ENCODE peak calls at places on chromosomes 6 and 20, in ten cellular contexts. Z, W, P, N, J, Y, S, L, F and T are unnamed samples.

GRCh38 chr6:158894192-158894591 is 75.0 kb upstream of the EZR start:
- DNase-seq in S (no peak), L (no peak), Y (peak), J (peak), W (no peak), N (no peak), Z (no peak), F (no peak), P (no peak), T (no peak)

GRCh38 chr6:163711615-163712568 is 297.4 kb downstream of the QKI start:
- DNase-seq in P (no peak), F (peak), S (peak), J (no peak), Z (no peak), N (no peak), L (no peak), Y (no peak), W (peak), T (peak)

GRCh38 chr6:24524801-24525200 is 30.0 kb downstream of the ALDH5A1 start:
- DNase-seq in J (peak), N (no peak), Y (peak), Z (peak), F (no peak), W (no peak), L (no peak), P (peak), S (no peak), T (no peak)

GRCh38 chr6:70538364-70538763 is 28.4 kb upstream of the SDHAF4 start:
- DNase-seq in W (no peak), L (no peak), S (no peak), P (no peak), Z (no peak), F (no peak), Y (no peak), N (no peak), J (no peak), T (no peak)

GRCh38 chr6:37320649-37321048 is 33.1 kb upstream of the RNF8 start:
- DNase-seq in J (no peak), L (no peak), Y (no peak), W (no peak), P (no peak), Z (no peak), S (no peak), N (no peak), F (no peak), T (no peak)

GRCh38 chr6:89734526-89734925 is 85.1 kb downstream of the MDN1 start:
- DNase-seq in W (no peak), N (no peak), P (no peak), F (no peak), L (no peak), S (no peak), Y (peak), Z (no peak), J (no peak), T (no peak)

GRCh38 chr6:44730771-44731391 is 343.4 kb downstream of the CDC5L start:
- DNase-seq in Z (no peak), S (no peak), N (no peak), P (no peak), F (no peak), J (no peak), W (no peak), L (no peak), Y (peak), T (no peak)

GRCh38 chr6:109456710-109457595 is 1.4 kb upstream of the MICAL1 start:
- DNase-seq in J (no peak), N (no peak), W (peak), Z (no peak), P (no peak), S (no peak), Y (peak), L (no peak), F (no peak), T (no peak)

GRCh38 chr6:10300071-10300470 is 114.8 kb downstream of the TFAP2A start:
- DNase-seq in P (no peak), N (no peak), F (no peak), J (peak), Z (no peak), Y (no peak), W (no peak), S (no peak), L (no peak), T (no peak)

GRCh38 chr6:3811191-3811590 is 38.0 kb upstream of the FAM50B start:
- DNase-seq in Z (no peak), Y (no peak), W (no peak), L (no peak), S (no peak), N (no peak), P (no peak), J (no peak), F (no peak), T (no peak)

GRCh38 chr6:28490191-28490890 is 25.3 kb downstream of the GPX6 start:
- DNase-seq in Y (peak), L (no peak), J (no peak), S (no peak), P (no peak), N (peak), Z (no peak), F (no peak), W (no peak), T (no peak)

GRCh38 chr6:132527791-132528190 is 10.3 kb upstream of the TAAR9 start:
- DNase-seq in Y (peak), L (no peak), P (no peak), W (no peak), J (peak), N (no peak), F (no peak), S (no peak), Z (no peak), T (no peak)

GRCh38 chr20:38724603-38725457 is 544 bp downstream of the SLC32A1 start:
- DNase-seq in P (no peak), S (no peak), N (no peak), L (no peak), J (no peak), Z (no peak), W (no peak), F (no peak), Y (no peak), T (no peak)

GRCh38 chr6:138231399-138231886 is 13.2 kb upstream of the PBOV1 start:
- DNase-seq in Z (no peak), S (no peak), J (no peak), N (no peak), P (no peak), W (no peak), Y (no peak), L (no peak), F (no peak), T (no peak)

GRCh38 chr6:16420715-16421461 is 182.5 kb downstream of the GMPR start:
- DNase-seq in W (no peak), J (no peak), L (no peak), P (no peak), N (no peak), Y (peak), S (no peak), F (no peak), Z (no peak), T (no peak)

GRCh38 chr6:9380568-9380967 is 945.2 kb upstream of the SLC35B3 start:
- DNase-seq in P (no peak), Y (no peak), L (no peak), W (no peak), Z (no peak), J (no peak), N (no peak), S (no peak), F (no peak), T (no peak)

GRCh38 chr6:19127085-19127484 is 710.1 kb upstream of the ID4 start:
- DNase-seq in S (no peak), J (no peak), L (no peak), Y (no peak), Z (no peak), W (no peak), N (no peak), F (no peak), P (no peak), T (no peak)

GRCh38 chr6:117074672-117075071 is 190.7 kb upstream of the VGLL2 start:
- DNase-seq in S (no peak), J (no peak), N (no peak), Z (no peak), W (no peak), P (no peak), L (no peak), F (no peak), Y (no peak), T (no peak)

GRCh38 chr20:48238781-48239180 is 453.5 kb upstream of the SULF2 start:
- DNase-seq in Y (no peak), Z (no peak), N (no peak), J (no peak), F (no peak), L (no peak), W (no peak), P (no peak), S (no peak), T (no peak)

GRCh38 chr6:170208171-170208601 is 82.7 kb downstream of the DLL1 start:
- DNase-seq in N (no peak), Z (no peak), W (no peak), Y (no peak), P (no peak), S (peak), L (no peak), J (no peak), F (peak), T (no peak)

GRCh38 chr6:118844915-118845314 is 49.0 kb upstream of the ASF1A start:
- DNase-seq in N (no peak), S (no peak), F (no peak), J (no peak), Z (no peak), L (no peak), P (no peak), Y (no peak), W (no peak), T (no peak)

GRCh38 chr6:40585661-40586269 is 1.4 kb downstream of the LRFN2 start:
- DNase-seq in P (no peak), L (no peak), J (no peak), Z (no peak), N (no peak), F (no peak), W (no peak), S (no peak), Y (no peak), T (no peak)

GRCh38 chr20:49385471-49385870 is 97.0 kb downstream of the KCNB1 start:
- DNase-seq in S (no peak), P (peak), L (no peak), N (no peak), W (no peak), Z (peak), Y (peak), F (no peak), J (peak), T (no peak)

GRCh38 chr20:20317195-20318113 is 50.5 kb upstream of the INSM1 start:
- DNase-seq in P (no peak), W (no peak), Z (peak), N (no peak), J (no peak), Y (no peak), F (no peak), L (no peak), S (no peak), T (peak)

GRCh38 chr6:150627601-150628012 is 27.9 kb downstream of the PLEKHG1 start:
- DNase-seq in W (no peak), Y (no peak), L (no peak), Z (peak), S (no peak), J (no peak), F (no peak), P (no peak), N (no peak), T (no peak)

GRCh38 chr6:118325220-118325860 is 222.8 kb upstream of the PLN start:
- DNase-seq in Y (peak), W (peak), N (no peak), F (no peak), S (no peak), L (no peak), P (no peak), Z (no peak), J (no peak), T (no peak)

GRCh38 chr20:480044-480443 is 17.7 kb upstream of the TBC1D20 start:
- DNase-seq in L (no peak), W (no peak), Z (no peak), S (no peak), N (no peak), J (no peak), F (no peak), P (no peak), Y (no peak), T (no peak)

GRCh38 chr6:17165383-17165782 is 63.5 kb downstream of the STMND1 start:
- DNase-seq in Y (peak), W (no peak), F (no peak), S (no peak), P (no peak), J (no peak), L (no peak), Z (no peak), N (no peak), T (no peak)

GRCh38 chr6:2763345-2763841 is 1.8 kb upstream of the WRNIP1 start:
- DNase-seq in Y (no peak), W (peak), F (peak), Z (no peak), P (no peak), L (no peak), J (no peak), N (no peak), S (peak), T (no peak)

GRCh38 chr6:10391299-10391630 is 23.6 kb downstream of the TFAP2A start:
- DNase-seq in N (no peak), W (no peak), J (no peak), L (no peak), Z (no peak), S (no peak), F (no peak), Y (no peak), P (no peak), T (no peak)

GRCh38 chr6:73367761-73368355 is 1.8 kb downstream of the OOEP start:
- DNase-seq in Z (no peak), L (no peak), P (no peak), S (no peak), J (no peak), W (no peak), F (no peak), Y (no peak), N (no peak), T (no peak)

GRCh38 chr6:43972179-43972914 is 154.9 kb downstream of the MRPL14 start:
- DNase-seq in L (no peak), F (no peak), Z (no peak), S (no peak), Y (no peak), J (no peak), W (no peak), N (no peak), P (no peak), T (no peak)

GRCh38 chr6:107917468-107918375 is 40.3 kb downstream of the SEC63 start:
- DNase-seq in Z (no peak), S (no peak), W (no peak), F (no peak), L (no peak), Y (no peak), N (no peak), J (no peak), P (no peak), T (no peak)

GRCh38 chr20:47412073-47412472 is 55.6 kb upstream of the ZMYND8 start:
- DNase-seq in F (no peak), S (no peak), Y (no peak), L (no peak), W (no peak), P (no peak), Z (peak), J (no peak), N (no peak), T (no peak)

GRCh38 chr20:47785900-47786762 is 850 bp upstream of the SULF2 start:
- DNase-seq in Z (peak), Y (peak), N (no peak), S (peak), J (no peak), L (no peak), F (peak), W (peak), P (no peak), T (no peak)

GRCh38 chr6:92361990-92362770 is 1057.2 kb downstream of the EPHA7 start:
- DNase-seq in J (no peak), Y (no peak), L (no peak), P (no peak), F (no peak), N (no peak), Z (no peak), W (no peak), S (no peak), T (no peak)

GRCh38 chr6:28809947-28810654 is 113.7 kb downstream of the TRIM27 start:
- DNase-seq in J (no peak), N (no peak), Z (no peak), L (no peak), W (no peak), F (no peak), Y (no peak), S (no peak), P (no peak), T (no peak)